ENCODE peak calls at places on chromosomes 6 and 20, in nine cellular contexts. U is suprapubic skin, O is transverse colon, G is K562, A is GM12878, N is sigmoid colon, D is esophagus muscularis mucosa, J is ovary, C is esophagus squamous epithelium. P is an unnamed sample.

GRCh38 chr6:44058617-44059358 is 68.5 kb downstream of the MRPL14 start:
- DNase-seq in U (peak), O (peak), G (peak), A (no peak), N (peak), D (peak), J (no peak), C (no peak), P (peak)

GRCh38 chr6:106124437-106125423 is 38.6 kb downstream of the PRDM1 start:
- DNase-seq in U (no peak), O (no peak), G (no peak), A (no peak), N (no peak), D (no peak), J (no peak), C (no peak), P (no peak)

GRCh38 chr20:61295249-61295648 is 43.2 kb downstream of the CDH4 start:
- DNase-seq in U (no peak), O (no peak), G (no peak), A (no peak), N (no peak), D (no peak), J (no peak), C (no peak), P (no peak)

GRCh38 chr6:55782275-55782674 is 93.1 kb downstream of the BMP5 start:
- DNase-seq in U (no peak), O (no peak), G (no peak), A (no peak), N (no peak), D (no peak), J (no peak), C (no peak), P (no peak)

GRCh38 chr6:53235508-53235907 is 86.9 kb upstream of the GCM1 start:
- DNase-seq in U (no peak), O (no peak), G (no peak), A (no peak), N (no peak), D (no peak), J (no peak), C (no peak), P (no peak)

GRCh38 chr20:59743767-59744485 is 139.6 kb downstream of the PHACTR3 start:
- DNase-seq in U (no peak), O (no peak), G (no peak), A (no peak), N (no peak), D (no peak), J (no peak), C (no peak), P (no peak)

GRCh38 chr6:121694389-121695185 is 259.1 kb downstream of the GJA1 start:
- DNase-seq in U (no peak), O (no peak), G (no peak), A (no peak), N (no peak), D (no peak), J (peak), C (no peak), P (no peak)

GRCh38 chr20:37383229-37383989 is 37.5 kb downstream of the SRC start:
- DNase-seq in U (peak), O (no peak), G (no peak), A (no peak), N (peak), D (no peak), J (no peak), C (no peak), P (peak)

GRCh38 chr20:56271974-56272373 is 23.4 kb downstream of the MC3R start:
- DNase-seq in U (no peak), O (no peak), G (no peak), A (no peak), N (no peak), D (no peak), J (no peak), C (no peak), P (no peak)

GRCh38 chr20:20820780-20821495 is 108.5 kb upstream of the RALGAPA2 start:
- DNase-seq in U (no peak), O (no peak), G (no peak), A (no peak), N (no peak), D (no peak), J (no peak), C (no peak), P (no peak)

GRCh38 chr6:98657764-98658163 is 176.6 kb upstream of the POU3F2 start:
- DNase-seq in U (no peak), O (no peak), G (no peak), A (no peak), N (no peak), D (no peak), J (no peak), C (no peak), P (no peak)

GRCh38 chr6:3425574-3425973 is 31.3 kb downstream of the SLC22A23 start:
- DNase-seq in U (no peak), O (no peak), G (no peak), A (no peak), N (no peak), D (no peak), J (no peak), C (no peak), P (no peak)

GRCh38 chr6:160790028-160790792 is 88.2 kb downstream of the PLG start:
- DNase-seq in U (no peak), O (no peak), G (peak), A (no peak), N (no peak), D (peak), J (no peak), C (no peak), P (no peak)

GRCh38 chr6:135358251-135358821 is 139.2 kb downstream of the AHI1 start:
- DNase-seq in U (no peak), O (no peak), G (no peak), A (no peak), N (no peak), D (no peak), J (no peak), C (no peak), P (no peak)

GRCh38 chr6:57207141-57207540 is 15.0 kb downstream of the RAB23 start:
- DNase-seq in U (no peak), O (no peak), G (no peak), A (no peak), N (no peak), D (no peak), J (no peak), C (no peak), P (no peak)

GRCh38 chr6:2877057-2877882 is 25.8 kb downstream of the SERPINB9 start:
- DNase-seq in U (no peak), O (peak), G (no peak), A (no peak), N (no peak), D (peak), J (no peak), C (no peak), P (peak)

DNA sequence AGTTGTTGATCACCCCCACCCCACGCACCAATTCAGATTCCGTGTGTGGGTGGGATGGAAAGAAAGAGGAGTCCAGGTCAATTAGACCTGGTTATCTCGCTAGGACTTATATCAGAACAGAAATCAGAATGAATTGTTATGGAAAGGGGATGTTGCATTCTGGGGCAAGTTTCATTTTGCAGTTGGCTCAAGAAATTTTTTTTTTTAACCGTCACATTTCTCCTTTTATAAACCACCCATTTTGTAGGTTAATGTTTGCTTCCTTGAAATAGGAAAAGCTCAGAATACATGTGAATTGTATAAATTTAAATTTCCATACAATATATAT is 46.9 kb upstream of the SUPT3H start:
- DNase-seq in U (no peak), O (no peak), G (no peak), A (no peak), N (no peak), D (no peak), J (no peak), C (no peak), P (no peak)
- TF ChIP-seq POLR2A in U (no peak), O (no peak), G (no peak), A (no peak), N (no peak), D (no peak), J (no peak), C (no peak), P (no peak)

DNA sequence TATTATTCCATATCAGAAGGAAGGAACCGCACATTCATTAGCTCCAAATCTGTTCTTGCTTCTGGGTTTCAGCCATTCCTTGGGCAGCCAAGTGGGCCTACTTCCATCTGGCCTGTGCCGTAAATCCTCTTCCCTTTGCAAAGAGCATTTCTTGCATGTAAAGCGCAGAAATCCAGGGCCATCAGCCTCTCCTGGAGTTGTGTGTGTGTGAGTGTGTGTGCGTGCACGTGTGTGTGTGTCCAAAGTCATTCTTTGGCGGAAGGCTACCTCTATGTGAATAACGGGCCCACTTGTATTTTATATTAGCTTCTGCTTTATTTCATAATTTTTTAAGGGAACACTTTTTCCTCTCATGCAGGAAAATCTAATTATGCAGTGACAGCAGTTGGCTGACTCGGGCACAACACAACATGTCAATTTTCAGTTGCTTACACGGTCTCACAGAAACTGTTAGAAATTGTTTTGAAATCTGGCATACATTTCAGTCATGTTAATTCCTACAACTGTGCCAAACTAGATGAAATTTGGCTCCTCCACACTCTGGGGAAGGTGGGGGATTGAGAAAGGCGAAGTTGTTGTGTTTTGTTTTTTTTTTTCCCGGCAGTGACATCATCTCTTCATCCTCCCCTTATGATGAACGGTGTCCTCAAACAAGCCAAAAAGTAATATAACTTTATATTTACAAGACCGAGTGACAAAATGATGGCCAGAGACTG is 223.8 kb upstream of the TSHZ2 start:
- DNase-seq in U (peak), O (no peak), G (no peak), A (no peak), N (peak), D (peak), J (no peak), C (no peak), P (peak)
- H3K27ac ChIP-seq in U (peak), O (no peak), G (no peak), A (no peak), N (peak), D (no peak), J (no peak), C (peak), P (peak)

DNA sequence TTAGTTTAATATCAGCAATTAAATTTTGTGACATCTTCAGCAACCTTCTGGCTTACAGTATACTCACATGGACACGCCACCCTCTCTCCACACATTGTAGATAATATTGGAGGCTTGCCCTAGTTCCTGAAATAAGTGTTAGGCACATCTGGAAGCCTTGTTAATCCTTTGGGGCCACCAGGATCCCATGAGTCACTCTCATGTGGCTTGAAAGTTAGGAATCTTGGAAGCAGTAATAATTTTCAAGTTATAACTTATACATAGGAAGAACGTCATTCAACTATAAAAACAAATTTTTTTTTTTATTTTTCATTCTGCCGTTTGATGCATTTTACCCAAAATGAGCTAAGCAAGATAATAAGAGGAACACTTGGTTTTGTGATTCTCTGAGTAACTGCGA is 20.5 kb downstream of the LAMA4 start:
- DNase-seq in U (no peak), O (no peak), G (no peak), A (no peak), N (peak), D (no peak), J (no peak), C (no peak), P (no peak)
- TF ChIP-seq POLR2A in U (no peak), O (no peak), G (no peak), A (no peak), N (no peak), D (no peak), J (no peak), C (no peak), P (no peak)

DNA sequence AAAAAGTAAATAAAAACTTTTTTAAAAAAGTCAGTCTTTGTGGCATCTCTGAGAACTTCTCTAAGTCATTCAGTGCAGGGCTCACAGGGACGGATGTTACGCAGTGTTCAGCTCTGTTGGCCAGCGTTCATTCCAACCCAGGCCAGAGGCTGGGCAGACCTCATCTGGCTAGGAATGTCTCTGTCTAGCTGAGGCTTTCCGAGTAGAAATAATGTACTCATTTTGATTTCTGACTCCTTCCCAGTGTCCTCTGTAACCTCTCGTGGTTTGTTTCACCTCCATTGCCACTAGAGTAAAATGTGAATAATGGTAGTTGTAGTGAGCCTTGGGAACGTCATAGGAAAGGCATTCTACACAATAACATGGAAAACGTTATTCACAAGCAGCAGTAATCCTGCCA is 135.1 kb downstream of the TMEM242 start:
- DNase-seq in U (no peak), O (no peak), G (no peak), A (no peak), N (no peak), D (no peak), J (no peak), C (no peak), P (no peak)
- H3K27ac ChIP-seq in U (no peak), O (peak), G (no peak), A (no peak), N (peak), D (peak), J (no peak), C (no peak), P (no peak)

GRCh38 chr6:131627724-131628682 is at the start of gene MED23:
- DNase-seq in U (peak), O (peak), G (peak), A (peak), N (peak), D (peak), J (peak), C (peak), P (peak)
- TF ChIP-seq POLR2A in U (peak), O (peak), G (peak), A (peak), N (peak), D (no peak), J (peak), C (peak), P (peak)

DNA sequence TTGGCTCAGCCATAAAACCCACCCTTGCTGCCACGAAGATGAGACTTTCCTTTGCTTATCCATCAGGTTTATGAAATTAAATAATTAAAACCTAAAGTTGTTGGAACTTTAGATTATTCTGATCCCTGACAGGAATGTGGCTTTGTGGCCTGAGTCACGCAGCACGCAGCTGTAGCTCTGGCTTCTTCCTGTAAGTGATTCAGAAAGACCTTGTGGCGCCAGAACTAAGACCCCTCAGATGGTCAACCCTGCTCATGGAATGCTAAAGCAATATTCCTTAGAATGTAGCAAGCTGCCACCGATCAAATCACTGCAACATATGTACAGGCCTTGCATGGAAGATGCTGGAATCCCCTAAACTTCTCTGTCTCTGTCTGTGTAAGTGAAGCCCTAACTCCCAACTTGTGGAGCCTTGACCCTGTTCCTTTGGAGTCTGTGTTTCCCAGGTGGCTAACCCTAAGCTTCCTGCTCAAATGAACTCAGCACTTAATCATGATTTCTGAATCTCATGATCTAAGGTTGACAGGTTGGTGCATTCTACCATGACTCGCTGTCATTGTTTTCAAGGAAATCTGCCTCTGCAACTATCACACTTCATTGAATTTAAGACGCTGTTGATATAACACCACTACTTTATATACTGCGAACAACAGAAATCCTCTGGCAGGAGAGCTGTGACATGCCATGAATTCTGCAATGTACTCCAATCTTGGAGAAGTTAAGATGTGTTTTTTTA is 111.2 kb upstream of the CST7 start:
- DNase-seq in U (no peak), O (no peak), G (no peak), A (no peak), N (no peak), D (no peak), J (no peak), C (no peak), P (no peak)
- H3K27ac ChIP-seq in U (no peak), O (no peak), G (no peak), A (no peak), N (no peak), D (no peak), J (no peak), C (no peak), P (no peak)

P was measured in uterus.